ENCODE peak calls at places on chromosomes 1 and 21, in four cellular contexts. U is IMR-90, M is mesendoderm, V is H1. R is an unnamed sample.

GRCh38 chr1:85447000-85447943 is 17.7 kb downstream of the DDAH1 start:
- DNase-seq in U (peak; percentile 61), M (no peak), V (no peak), R (no peak)

GRCh38 chr1:236526079-236526478 is 2.3 kb downstream of the LGALS8 start:
- DNase-seq in U (no peak), M (no peak), V (no peak), R (no peak)

GRCh38 chr1:75233302-75233929 is 99.2 kb downstream of the LHX8 start:
- DNase-seq in U (peak; percentile 2), M (peak; percentile 47), V (no peak), R (no peak)

GRCh38 chr1:79042117-79042516 is 35.6 kb upstream of the ADGRL4 start:
- DNase-seq in U (peak; percentile 80), M (peak; percentile 27), V (no peak), R (no peak)

GRCh38 chr1:3537359-3537758 is 73.9 kb downstream of the MEGF6 start:
- DNase-seq in U (no peak), M (no peak), V (no peak), R (no peak)

GRCh38 chr1:161473363-161473762 is 31.9 kb upstream of the FCGR2A start:
- DNase-seq in U (no peak), M (peak; percentile 78), V (no peak), R (peak; percentile 59)

GRCh38 chr1:212162635-212163034 is 122.6 kb upstream of the PPP2R5A start:
- DNase-seq in U (peak; percentile 80), M (no peak), V (no peak), R (no peak)

GRCh38 chr21:17526771-17527170 is 13.9 kb downstream of the CXADR start:
- DNase-seq in U (no peak), M (no peak), V (no peak), R (no peak)

GRCh38 chr1:159991513-159991912 is 37.5 kb upstream of the SLAMF9 start:
- DNase-seq in U (peak; percentile 15), M (no peak), V (no peak), R (no peak)

GRCh38 chr1:91944087-91944486 is 5.1 kb upstream of the BRDT start:
- DNase-seq in U (no peak), M (peak; percentile 91), V (no peak), R (peak; percentile 37)

GRCh38 chr1:154407021-154407865 is 2.1 kb downstream of the IL6R start:
- DNase-seq in U (no peak), M (no peak), V (no peak), R (no peak)

GRCh38 chr21:23817337-23817736 is 1789.9 kb downstream of the MRPL39 start:
- DNase-seq in U (no peak), M (no peak), V (no peak), R (no peak)
- H3K56ac ChIP-seq in U (no peak overlapping the region), M (no peak overlapping the region), V (no peak overlapping the region), R (no peak overlapping the region)

GRCh38 chr1:228989176-228989575 is 253.9 kb downstream of the RHOU start:
- DNase-seq in U (no peak), M (no peak), V (no peak), R (no peak)

GRCh38 chr1:228989992-228990827 is 254.9 kb downstream of the RHOU start:
- DNase-seq in U (no peak), M (no peak), V (no peak), R (no peak)

GRCh38 chr1:228990906-228991569 is 255.8 kb downstream of the RHOU start:
- DNase-seq in U (no peak), M (no peak), V (no peak), R (no peak)

GRCh38 chr1:228988655-228989054 is 253.4 kb downstream of the RHOU start:
- DNase-seq in U (no peak), M (no peak), V (no peak), R (no peak)

GRCh38 chr1:228989676-228989991 is 254.4 kb downstream of the RHOU start:
- DNase-seq in U (no peak), M (no peak), V (no peak), R (no peak)
- H3K56ac ChIP-seq in U (no peak overlapping the region), M (peak overlapping the region; percentile 54), V (no peak overlapping the region), R (no peak overlapping the region)

GRCh38 chr1:192801451-192801850 is 7.4 kb upstream of the RGS2 start:
- DNase-seq in U (peak; percentile 34), M (no peak), V (no peak), R (no peak)
- H3K56ac ChIP-seq in U (no peak overlapping the region), M (no peak overlapping the region), V (no peak overlapping the region), R (no peak overlapping the region)

GRCh38 chr21:44260791-44261190 is 906 bp downstream of the DNMT3L start:
- DNase-seq in U (no peak), M (no peak), V (no peak), R (no peak)

GRCh38 chr21:44258056-44258725 is 3.5 kb downstream of the DNMT3L start:
- DNase-seq in U (no peak), M (no peak), V (no peak), R (no peak)

GRCh38 chr21:44261191-44261631 is 486 bp downstream of the DNMT3L start:
- DNase-seq in U (no peak), M (no peak), V (no peak), R (no peak)

GRCh38 chr21:44261675-44262295 is at the start of gene DNMT3L:
- DNase-seq in U (no peak), M (no peak), V (no peak), R (no peak)

DNA sequence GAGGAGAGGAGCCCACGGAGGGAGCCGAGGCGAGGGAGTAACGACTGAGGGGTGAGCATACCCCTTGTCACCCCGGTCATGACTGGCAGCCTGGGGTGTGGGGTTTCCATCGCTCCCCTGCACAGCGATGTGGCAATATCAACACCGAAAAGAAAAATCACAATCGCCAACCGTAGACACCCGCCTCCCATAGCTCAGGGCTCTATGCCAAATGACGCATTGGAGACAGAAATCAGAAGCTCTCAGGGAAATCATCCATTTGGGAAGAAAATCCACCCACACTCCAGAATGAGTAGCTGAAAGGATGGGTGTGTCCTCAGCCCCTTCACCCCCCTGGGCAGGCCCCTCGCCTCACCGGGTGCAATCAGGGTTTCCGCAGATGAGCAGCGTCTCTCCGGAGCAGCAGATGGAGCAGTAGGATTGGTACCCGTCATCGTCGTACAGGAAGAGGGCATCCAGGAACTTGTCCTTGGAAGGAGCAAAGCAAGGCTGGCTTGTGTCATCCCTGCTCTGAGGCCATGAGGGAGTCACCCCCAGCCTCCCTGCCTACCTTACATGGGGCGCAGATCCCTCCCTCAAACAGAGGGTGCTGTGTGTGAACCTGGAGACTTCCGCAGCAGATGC is 2.5 kb downstream of the DNMT3L start:
- DNase-seq in U (peak; percentile 37), M (no peak), V (no peak), R (no peak)
- H3K56ac ChIP-seq in U (no peak overlapping the region), M (no peak overlapping the region), V (no peak overlapping the region), R (no peak overlapping the region)

GRCh38 chr1:47465605-47466004 is 27.8 kb downstream of the FOXD2 start:
- DNase-seq in U (no peak), M (no peak), V (no peak), R (no peak)

GRCh38 chr1:47456250-47456649 is 18.4 kb downstream of the FOXD2 start:
- DNase-seq in U (no peak), M (no peak), V (no peak), R (no peak)

GRCh38 chr1:47460456-47460855 is 22.6 kb downstream of the FOXD2 start:
- DNase-seq in U (no peak), M (no peak), V (no peak), R (no peak)

GRCh38 chr1:47459263-47459788 is 21.5 kb downstream of the FOXD2 start:
- DNase-seq in U (no peak), M (no peak), V (no peak), R (no peak)

GRCh38 chr1:47460040-47460439 is 22.2 kb downstream of the FOXD2 start:
- DNase-seq in U (no peak), M (no peak), V (no peak), R (no peak)
- H3K56ac ChIP-seq in U (no peak overlapping the region), M (no peak overlapping the region), V (no peak overlapping the region), R (no peak overlapping the region)

DNA sequence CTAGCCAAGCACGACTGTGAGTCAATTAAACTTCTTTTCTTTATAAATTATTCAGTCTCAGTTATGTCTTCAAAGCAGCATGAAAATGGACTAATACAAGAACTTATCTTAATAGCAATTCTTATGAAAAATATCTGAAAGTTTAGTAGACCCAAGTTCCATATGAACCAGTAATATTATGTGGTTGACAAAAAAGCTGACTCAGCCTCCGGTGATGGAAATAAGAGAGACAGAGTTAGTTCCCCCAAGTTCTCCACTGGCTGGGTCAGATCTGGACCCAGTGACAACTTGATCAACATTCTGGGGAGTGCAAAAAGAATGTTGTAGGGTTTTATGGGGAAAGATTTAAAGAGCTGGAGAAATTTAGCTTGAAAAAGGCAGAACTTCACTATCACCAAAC is 72.5 kb upstream of the DNAH14 start:
- DNase-seq in U (no peak), M (no peak), V (no peak), R (no peak)
- H3K56ac ChIP-seq in U (no peak overlapping the region), M (no peak overlapping the region), V (no peak overlapping the region), R (no peak overlapping the region)

GRCh38 chr1:24966121-24966723 is 36.1 kb upstream of the RUNX3 start:
- DNase-seq in U (no peak), M (no peak), V (no peak), R (no peak)
- H3K56ac ChIP-seq in U (no peak overlapping the region), M (no peak overlapping the region), V (no peak overlapping the region), R (no peak overlapping the region)

GRCh38 chr1:30335389-30335996 is 387.9 kb downstream of the MATN1 start:
- DNase-seq in U (no peak), M (no peak), V (no peak), R (no peak)

GRCh38 chr1:30334767-30335166 is 388.6 kb downstream of the MATN1 start:
- DNase-seq in U (no peak), M (no peak), V (no peak), R (no peak)

GRCh38 chr1:30338765-30339164 is 384.6 kb downstream of the MATN1 start:
- DNase-seq in U (no peak), M (no peak), V (no peak), R (no peak)

GRCh38 chr1:30336550-30337426 is 386.6 kb downstream of the MATN1 start:
- DNase-seq in U (no peak), M (no peak), V (no peak), R (no peak)

GRCh38 chr1:30335997-30336390 is 387.4 kb downstream of the MATN1 start:
- DNase-seq in U (no peak), M (no peak), V (no peak), R (no peak)
- H3K56ac ChIP-seq in U (no peak overlapping the region), M (no peak overlapping the region), V (no peak overlapping the region), R (no peak overlapping the region)